ENCODE peak calls at places on chromosomes 4 and X, in seven cellular contexts. B is activated CD4-positive, alpha-beta T cell treated with anti-CD3 and anti-CD28 coated beads for 4 hours; D is CD8-positive, alpha-beta T cell; M is KBM-7; N is retina; P is NCI-H2081; A is right lobe of liver. L is an unnamed sample.

GRCh38 chr4:105225500-105225899 is 78.8 kb downstream of the TET2 start:
- DNase-seq in B (no peak), D (no peak), M (no peak), N (no peak), P (no peak), A (no peak), L (no peak)

GRCh38 chrX:70175338-70175737 is 1.9 kb upstream of the DGAT2L6 start:
- DNase-seq in B (no peak), D (no peak), M (no peak), N (no peak), P (no peak), A (no peak), L (no peak)

GRCh38 chr4:8283161-8283560 is 13.6 kb downstream of the HTRA3 start:
- DNase-seq in B (no peak), D (no peak), M (no peak), N (no peak), P (no peak), A (no peak), L (no peak)

GRCh38 chr4:184930026-184930425 is 88.3 kb upstream of the HELT start:
- DNase-seq in B (no peak), D (no peak), M (no peak), N (no peak), P (no peak), A (no peak), L (no peak)

GRCh38 chr4:53861856-53862610 is 202.4 kb downstream of the CHIC2 start:
- DNase-seq in B (no peak), D (no peak), M (no peak), N (peak; percentile 15), P (no peak), A (no peak), L (no peak)

GRCh38 chr4:16916719-16917337 is 18.4 kb upstream of the LDB2 start:
- DNase-seq in B (peak; percentile 60), D (peak; percentile 39), M (peak; percentile 77), N (no peak), P (peak; percentile 52), A (peak; percentile 67), L (no peak)

GRCh38 chrX:67545772-67546495 is 2.1 kb downstream of the AR start:
- DNase-seq in B (no peak), D (no peak), M (peak; percentile 70), N (peak; percentile 67), P (no peak), A (peak; percentile 33), L (peak; percentile 68)

GRCh38 chrX:39866229-39866628 is 231.5 kb downstream of the BCOR start:
- DNase-seq in B (no peak), D (no peak), M (peak; percentile 40), N (no peak), P (no peak), A (no peak), L (no peak)

GRCh38 chrX:86946569-86946968 is 571.0 kb upstream of the KLHL4 start:
- DNase-seq in B (no peak), D (no peak), M (peak; percentile 20), N (no peak), P (peak; percentile 42), A (no peak), L (no peak)

GRCh38 chr4:89294583-89295244 is 12.9 kb downstream of the GPRIN3 start:
- DNase-seq in B (no peak), D (no peak), M (peak; percentile 56), N (no peak), P (no peak), A (no peak), L (no peak)

GRCh38 chr4:181821039-181822004 is 421.9 kb upstream of the TENM3 start:
- DNase-seq in B (no peak), D (no peak), M (no peak), N (peak; percentile 34), P (no peak), A (no peak), L (no peak)

GRCh38 chr4:102794999-102795398 is 32.4 kb downstream of the UBE2D3 start:
- DNase-seq in B (no peak), D (no peak), M (no peak), N (no peak), P (no peak), A (no peak), L (no peak)

GRCh38 chrX:106707771-106708454 is 18.6 kb upstream of the RNF128 start:
- DNase-seq in B (no peak), D (no peak), M (no peak), N (no peak), P (no peak), A (no peak), L (no peak)

GRCh38 chrX:110045988-110046387 is 43.1 kb downstream of the TMEM164 start:
- DNase-seq in B (no peak), D (no peak), M (no peak), N (no peak), P (peak; percentile 79), A (no peak), L (no peak)

GRCh38 chrX:14676431-14676830 is 147.1 kb downstream of the GLRA2 start:
- DNase-seq in B (no peak), D (no peak), M (no peak), N (no peak), P (no peak), A (no peak), L (no peak)

GRCh38 chr4:94621491-94622080 is 136.2 kb upstream of the BMPR1B start:
- DNase-seq in B (peak; percentile 6), D (no peak), M (peak; percentile 47), N (peak; percentile 28), P (peak; percentile 4), A (no peak), L (no peak)